ENCODE peak calls at places on chromosome 18, in seven cellular contexts. D is cardiac muscle cell, Q is adrenal gland, M is neuronal stem cell, T is HepG2, F is lower lobe of right lung, X is kidney. Y is an unnamed sample.

GRCh38 chr18:78655921-78656320 is 323.7 kb upstream of the SALL3 start:
- DNase-seq in X (no peak), T (no peak), Q (no peak), D (no peak), M (no peak), F (no peak), Y (no peak)

GRCh38 chr18:3799515-3799914 is 349.5 kb downstream of the TGIF1 start:
- DNase-seq in M (no peak), X (no peak), D (peak; percentile 25), Q (no peak), F (no peak), T (no peak), Y (no peak)

GRCh38 chr18:67692811-67693210 is 176.3 kb upstream of the DSEL start:
- DNase-seq in Q (no peak), T (no peak), D (no peak), F (no peak), X (no peak), M (no peak), Y (no peak)

GRCh38 chr18:68699043-68699442 is 15.9 kb downstream of the TMX3 start:
- DNase-seq in D (peak; percentile 70), F (no peak), Q (no peak), X (no peak), M (no peak), T (no peak), Y (no peak)

GRCh38 chr18:10420561-10421352 is 33.7 kb upstream of the APCDD1 start:
- DNase-seq in Q (no peak), T (no peak), X (no peak), F (no peak), D (peak; percentile 71), M (no peak), Y (no peak)

GRCh38 chr18:75081486-75081885 is 127.5 kb downstream of the PTGR3 start:
- DNase-seq in M (no peak), Q (no peak), T (no peak), X (no peak), D (no peak), F (no peak), Y (no peak)

GRCh38 chr18:62341423-62341920 is 16.4 kb downstream of the TNFRSF11A start:
- DNase-seq in F (no peak), M (no peak), Q (no peak), X (no peak), T (no peak), D (no peak), Y (no peak)

GRCh38 chr18:79855147-79855910 is 57.6 kb downstream of the KCNG2 start:
- DNase-seq in F (no peak), Q (no peak), T (no peak), X (no peak), D (no peak), M (no peak), Y (peak; percentile 12)

GRCh38 chr18:74511823-74512222 is 15.7 kb downstream of the CNDP2 start:
- DNase-seq in X (peak; percentile 51), Q (no peak), D (no peak), T (no peak), M (no peak), F (no peak), Y (peak; percentile 71)

GRCh38 chr18:23452728-23453656 is at the start of gene RIOK3:
- DNase-seq in X (peak; percentile 100), T (peak; percentile 94), F (peak; percentile 99), M (peak; percentile 92), Q (peak; percentile 99), D (peak; percentile 95), Y (peak; percentile 100)

GRCh38 chr18:31684279-31685096 is at the start of gene B4GALT6:
- DNase-seq in F (peak; percentile 48), T (no peak), D (peak; percentile 34), M (peak; percentile 61), X (peak; percentile 69), Q (peak; percentile 41), Y (peak; percentile 85)

GRCh38 chr18:71529708-71530303 is 1014.3 kb downstream of the CBLN2 start:
- DNase-seq in D (peak; percentile 22), T (no peak), M (no peak), Q (no peak), X (no peak), F (no peak), Y (no peak)

GRCh38 chr18:46250084-46250811 is 146.1 kb downstream of the HAUS1 start:
- DNase-seq in X (no peak), M (no peak), D (peak; percentile 92), T (no peak), Q (peak; percentile 7), F (no peak), Y (no peak)

GRCh38 chr18:2657788-2658458 is 2.4 kb downstream of the SMCHD1 start:
- DNase-seq in F (no peak), Q (no peak), M (no peak), D (peak; percentile 74), T (peak; percentile 56), X (no peak), Y (no peak)

GRCh38 chr18:11136241-11136640 is 13.1 kb downstream of the PIEZO2 start:
- DNase-seq in Q (no peak), M (no peak), T (no peak), D (peak; percentile 25), F (no peak), X (no peak), Y (no peak)

GRCh38 chr18:23337599-23338444 is 115.3 kb upstream of the RIOK3 start:
- DNase-seq in T (peak; percentile 29), F (no peak), X (no peak), M (no peak), Q (no peak), D (peak; percentile 61), Y (no peak)

GRCh38 chr18:39188278-39188677 is 1622.7 kb upstream of the CELF4 start:
- DNase-seq in Q (no peak), F (no peak), M (no peak), D (no peak), T (no peak), X (no peak), Y (no peak)

GRCh38 chr18:2706903-2707302 is 51.4 kb downstream of the SMCHD1 start:
- DNase-seq in X (no peak), D (peak; percentile 3), T (no peak), M (no peak), F (no peak), Q (no peak), Y (no peak)

GRCh38 chr18:1090758-1091157 is 186.1 kb downstream of the ADCYAP1 start:
- DNase-seq in M (no peak), F (no peak), D (no peak), T (no peak), X (no peak), Q (no peak), Y (no peak)

GRCh38 chr18:10234912-10235439 is 219.5 kb upstream of the APCDD1 start:
- DNase-seq in X (no peak), T (no peak), D (peak; percentile 91), F (no peak), Q (no peak), M (no peak), Y (no peak)

GRCh38 chr18:3595282-3596273 is 145.6 kb downstream of the TGIF1 start:
- DNase-seq in D (peak; percentile 93), T (peak; percentile 92), X (no peak), Q (peak; percentile 82), M (no peak), F (no peak), Y (no peak)

GRCh38 chr18:32018331-32019250 is at the start of gene RNF125:
- DNase-seq in D (peak; percentile 88), Q (peak; percentile 77), X (peak; percentile 94), F (peak; percentile 89), T (peak; percentile 5), M (peak; percentile 87), Y (peak; percentile 85)

GRCh38 chr18:731185-731584 is 18.8 kb upstream of the ENOSF1 start:
- DNase-seq in F (no peak), T (no peak), X (no peak), M (no peak), Q (no peak), D (no peak), Y (no peak)

GRCh38 chr18:42242758-42243157 is 287.7 kb downstream of the PIK3C3 start:
- DNase-seq in X (no peak), M (no peak), T (peak; percentile 60), Q (no peak), D (no peak), F (no peak), Y (no peak)

GRCh38 chr18:69539404-69539803 is 138.7 kb downstream of the DOK6 start:
- DNase-seq in F (no peak), Q (no peak), T (no peak), M (no peak), D (no peak), X (no peak), Y (no peak)

GRCh38 chr18:79559121-79559835 is 120.3 kb upstream of the CTDP1 start:
- DNase-seq in X (peak; percentile 37), F (no peak), M (no peak), Q (no peak), T (no peak), D (no peak), Y (no peak)

GRCh38 chr18:8777846-8778245 is 72.5 kb downstream of the MTCL1 start:
- DNase-seq in Q (no peak), M (no peak), F (no peak), T (no peak), D (no peak), X (no peak), Y (no peak)

DNA sequence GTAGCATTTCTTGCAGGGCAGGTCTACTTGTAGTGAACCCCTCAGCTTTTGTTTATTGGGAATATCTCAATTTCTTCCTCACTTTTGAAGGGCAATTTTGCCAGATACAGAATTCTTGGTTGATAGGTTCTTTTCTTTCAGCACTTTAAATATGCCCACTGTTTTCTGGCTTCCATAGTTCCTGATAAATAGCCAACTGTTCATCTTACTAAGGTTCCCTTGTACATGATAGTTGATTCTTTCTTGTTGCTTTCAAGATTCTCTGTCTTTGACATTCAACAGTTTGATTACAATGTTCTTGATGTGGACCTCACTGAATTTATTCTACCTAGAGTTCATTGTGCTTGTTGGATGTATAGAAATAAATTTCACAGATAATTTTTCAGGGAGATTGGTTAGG is 148.0 kb upstream of the MAPRE2 start:
- DNase-seq in X (no peak), M (no peak), D (no peak), Q (no peak), T (no peak), F (no peak), Y (no peak)
- H3K4me1 ChIP-seq in X (no peaks in the 10 kb centered on the region), M (no peaks in the 10 kb centered on the region), D (peaks cover 10% of the 10 kb centered on the region), Q (no peaks in the 10 kb centered on the region), T (peaks cover 8% of the 10 kb centered on the region), F (no peaks in the 10 kb centered on the region), Y (no peaks in the 10 kb centered on the region)

GRCh38 chr18:76376668-76377358 is 118.2 kb downstream of the ZNF516 start:
- DNase-seq in F (no peak), Q (no peak), M (no peak), X (no peak), D (no peak), T (no peak), Y (peak; percentile 73)
- H3K4me1 ChIP-seq in F (peaks cover 7% of the 10 kb centered on the region), Q (peaks cover 5% of the 10 kb centered on the region), M (no peaks in the 10 kb centered on the region), X (no peaks in the 10 kb centered on the region), D (no peaks in the 10 kb centered on the region), T (peaks cover 25% of the 10 kb centered on the region), Y (peaks cover 32% of the 10 kb centered on the region)

DNA sequence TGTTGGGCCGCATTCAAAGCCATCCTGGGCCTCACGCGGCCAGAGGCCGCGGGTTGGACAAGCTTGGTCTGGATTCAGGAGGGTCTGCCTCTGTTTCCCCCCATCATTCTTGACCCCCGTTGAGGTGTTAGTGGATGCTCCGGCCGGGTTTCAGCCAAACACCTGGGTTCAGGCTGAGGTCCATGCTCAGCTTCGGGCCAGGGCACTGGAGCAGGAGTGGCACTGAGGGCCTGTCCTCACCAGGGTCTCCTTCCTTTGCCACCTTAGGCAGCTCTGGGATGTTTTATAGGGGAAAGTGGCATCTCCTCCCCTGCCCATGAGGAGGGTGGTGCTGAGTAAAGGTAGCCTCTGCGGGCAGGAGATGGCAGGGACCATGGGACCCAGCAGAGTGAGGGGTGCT is 76.9 kb upstream of the SMAD2 start:
- DNase-seq in D (no peak), F (no peak), M (no peak), T (no peak), Q (no peak), X (no peak), Y (no peak)
- H3K4me1 ChIP-seq in D (no peaks in the 10 kb centered on the region), F (peaks cover 9% of the 10 kb centered on the region), M (no peaks in the 10 kb centered on the region), T (peaks cover 8% of the 10 kb centered on the region), Q (peaks cover 16% of the 10 kb centered on the region), X (peaks cover 9% of the 10 kb centered on the region), Y (peaks cover 6% of the 10 kb centered on the region)

GRCh38 chr18:58911241-58911640 is 46.6 kb downstream of the ZNF532 start:
- DNase-seq in D (no peak), X (no peak), F (no peak), T (no peak), Q (no peak), M (no peak), Y (no peak)
- H3K4me1 ChIP-seq in D (peaks cover 32% of the 10 kb centered on the region), X (peaks cover 11% of the 10 kb centered on the region), F (peaks cover 23% of the 10 kb centered on the region), T (no peaks in the 10 kb centered on the region), Q (peaks cover 30% of the 10 kb centered on the region), M (peaks cover 18% of the 10 kb centered on the region), Y (peaks cover 7% of the 10 kb centered on the region)

Y was measured in left lung.